ENCODE peak calls at places on chromosomes 7 and 10, in four cellular contexts. D is HL-60, E is K562, A is GM12878. T is an unnamed sample.

GRCh38 chr7:111568870-111569462 is 6.7 kb upstream of the IMMP2L start:
- DNase-seq in D (no peak), E (no peak), A (no peak), T (no peak)

GRCh38 chr10:17734432-17735110 is 17.4 kb upstream of the TMEM236 start:
- DNase-seq in D (no peak), E (no peak), A (no peak), T (no peak)

GRCh38 chr10:20683345-20683744 is 213.8 kb downstream of the NEBL start:
- DNase-seq in D (no peak), E (no peak), A (no peak), T (no peak)

GRCh38 chr7:82164813-82165212 is 278.8 kb downstream of the CACNA2D1 start:
- DNase-seq in D (no peak), E (no peak), A (no peak), T (no peak)

GRCh38 chr7:78370931-78371330 is 572.4 kb downstream of the PHTF2 start:
- DNase-seq in D (no peak), E (no peak), A (no peak), T (no peak)

GRCh38 chr10:101323495-101323894 is 30.5 kb upstream of the BTRC start:
- DNase-seq in D (no peak), E (no peak), A (no peak), T (no peak)

GRCh38 chr10:91354686-91355085 is 55.5 kb upstream of the HECTD2 start:
- DNase-seq in D (no peak), E (no peak), A (no peak), T (no peak)

GRCh38 chr10:71213127-71213616 is 802 bp downstream of the UNC5B start:
- DNase-seq in D (peak; percentile 69), E (no peak), A (no peak), T (no peak)

GRCh38 chr7:128890306-128891109 is 20.0 kb downstream of the KCP start:
- DNase-seq in D (no peak), E (peak; percentile 90), A (no peak), T (no peak)

GRCh38 chr7:136086712-136087111 is 109.6 kb upstream of the MTPN start:
- DNase-seq in D (no peak), E (peak; percentile 44), A (peak; percentile 30), T (no peak)

GRCh38 chr10:69119896-69120295 is 4.1 kb upstream of the VPS26A start:
- DNase-seq in D (no peak), E (no peak), A (no peak), T (no peak)

GRCh38 chr7:51123322-51124021 is 193.1 kb downstream of the COBL start:
- DNase-seq in D (no peak), E (no peak), A (no peak), T (no peak)
- TF ChIP-seq SPI1 in D (no peak), E (no peak), A (no peak), T (no peak)

GRCh38 chr7:151836191-151836926 is 40.6 kb downstream of the PRKAG2 start:
- DNase-seq in D (no peak), E (no peak), A (no peak), T (no peak)
- TF ChIP-seq SPI1 in D (no peak), E (no peak), A (no peak), T (no peak)

DNA sequence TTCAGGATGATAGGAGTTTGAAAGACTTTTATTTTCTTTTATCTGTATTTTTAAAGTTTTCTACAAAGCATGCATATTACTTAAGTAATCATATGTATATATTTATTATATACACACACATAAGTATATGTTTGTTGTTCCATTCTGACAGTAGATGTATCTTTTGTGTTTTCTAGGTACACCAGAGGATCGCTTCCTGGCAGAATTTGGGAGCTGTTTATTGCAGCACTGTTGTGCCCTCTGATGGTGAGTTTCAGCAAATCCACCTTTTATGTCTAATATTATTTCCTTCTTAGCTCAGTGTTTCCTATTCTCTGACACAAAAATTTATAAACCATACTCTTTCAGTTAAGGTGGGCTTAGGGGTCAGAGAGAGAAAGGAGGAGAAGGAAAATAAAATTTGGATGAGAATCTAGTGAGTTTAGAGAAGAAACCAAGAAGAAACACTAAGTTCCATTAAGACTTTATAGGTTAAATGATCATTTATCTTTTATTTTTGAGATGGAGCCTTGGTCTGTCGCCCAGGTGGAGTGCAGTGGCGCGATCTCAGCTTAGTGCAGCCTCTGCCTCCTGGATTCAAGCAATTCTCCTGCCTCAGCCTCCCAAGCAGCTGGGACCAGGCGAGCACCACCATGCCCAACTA is 59.2 kb upstream of the OIT3 start:
- DNase-seq in D (peak; percentile 55), E (peak; percentile 23), A (peak; percentile 28), T (peak; percentile 15)
- TF ChIP-seq SPI1 in D (no peak), E (no peak), A (no peak), T (no peak)

DNA sequence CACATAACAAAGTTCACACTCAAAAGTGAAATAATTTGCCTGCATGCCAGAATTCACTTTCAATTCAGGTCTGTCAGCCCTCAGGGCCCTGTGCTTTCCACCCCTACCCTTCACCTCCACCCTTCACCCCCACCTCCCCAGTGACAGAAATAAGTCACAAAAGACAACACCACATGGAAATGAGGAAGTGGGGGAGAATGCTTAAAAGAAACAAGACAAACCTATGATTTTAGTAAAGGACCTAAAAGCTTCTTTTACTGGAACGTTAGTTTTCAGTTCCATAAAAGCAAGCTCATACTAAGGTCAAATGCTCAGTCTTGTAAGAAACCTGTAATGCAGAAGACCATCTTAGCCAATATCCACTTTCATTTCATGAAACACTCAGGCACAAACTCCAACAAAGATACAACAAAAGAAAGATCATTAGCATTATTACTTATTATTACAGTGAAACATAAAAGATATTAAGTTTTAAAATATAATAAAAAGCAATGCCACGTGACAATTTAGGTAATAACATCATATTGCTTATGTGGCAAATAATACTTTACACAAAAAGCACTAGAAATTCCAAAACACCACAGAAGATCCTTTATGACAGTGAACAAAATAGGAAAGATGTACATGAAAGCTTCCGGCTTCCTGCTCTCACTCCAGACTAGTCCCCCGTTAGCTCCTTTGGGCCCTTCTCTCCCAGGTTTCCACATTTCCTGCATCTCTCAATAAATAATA is 112.1 kb downstream of the LMBR1 start:
- DNase-seq in D (peak; percentile 46), E (no peak), A (peak; percentile 86), T (peak; percentile 37)
- TF ChIP-seq SPI1 in D (peak; percentile 98), E (peak; percentile 99), A (peak; percentile 99), T (peak; percentile 99)

GRCh38 chr10:28716748-28717147 is 39.4 kb downstream of the BAMBI start:
- DNase-seq in D (no peak), E (no peak), A (no peak), T (no peak)

GRCh38 chr10:28717659-28718201 is 40.4 kb downstream of the BAMBI start:
- DNase-seq in D (no peak), E (no peak), A (no peak), T (no peak)

GRCh38 chr10:28721318-28721717 is 44.0 kb downstream of the BAMBI start:
- DNase-seq in D (no peak), E (no peak), A (no peak), T (no peak)

GRCh38 chr10:28719789-28720436 is 42.6 kb downstream of the BAMBI start:
- DNase-seq in D (no peak), E (no peak), A (no peak), T (no peak)

DNA sequence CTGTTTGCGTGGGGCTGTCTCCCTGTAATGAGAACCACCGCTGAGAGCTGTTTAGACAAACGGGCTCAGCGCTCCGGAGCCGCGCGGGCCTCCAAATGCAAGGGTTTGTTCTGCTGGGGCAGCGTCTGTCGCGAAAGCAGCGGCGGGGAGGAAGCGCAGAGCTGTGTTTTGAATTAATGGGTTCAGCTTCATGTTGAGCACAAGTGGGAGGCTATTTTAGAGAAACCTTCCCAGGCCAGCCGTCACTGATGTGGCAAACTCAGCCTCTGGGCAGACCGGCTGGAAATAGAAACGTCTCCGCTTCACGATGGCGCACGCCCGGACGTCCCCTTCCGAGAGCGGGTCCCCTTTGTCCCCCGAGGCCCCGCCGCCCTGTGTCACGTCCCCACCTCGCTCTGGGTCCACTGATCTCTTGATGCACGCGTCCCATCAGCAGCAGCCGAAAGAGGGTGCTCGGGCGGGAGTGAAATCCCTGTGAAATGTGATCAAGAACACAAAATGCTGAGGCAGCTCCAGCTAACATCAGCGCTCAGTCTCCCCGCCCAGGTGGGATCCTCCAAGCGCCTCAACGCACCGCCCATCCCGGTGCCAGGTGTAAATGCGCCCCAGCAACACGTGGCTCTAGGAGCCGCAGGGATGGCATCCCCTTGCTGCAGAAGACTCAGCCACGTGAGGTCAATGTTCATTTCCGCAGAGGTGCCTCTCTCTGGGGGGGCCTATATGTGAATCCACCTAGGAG is 44.9 kb downstream of the BAMBI start:
- DNase-seq in D (no peak), E (no peak), A (no peak), T (no peak)
- TF ChIP-seq SPI1 in D (no peak), E (no peak), A (no peak), T (no peak)